ENCODE peak calls at places on chromosomes 16 and 17, in eight cellular contexts. T is GM12878, N is A673, H is heart left ventricle, R is MM.1S, U is adrenal gland, D is pancreas, W is thoracic aorta. X is an unnamed sample.
A peak's percentile ranks its signal among the peaks of the same experiment; 100 is the strongest.

GRCh38 chr17:39208136-39208535 is 8.1 kb downstream of the RPL19 start:
- DNase-seq in T (no peak), N (no peak), D (no peak), H (no peak), U (no peak), R (no peak), W (no peak), X (no peak)

GRCh38 chr17:27259356-27259755 is 34.6 kb upstream of the WSB1 start:
- DNase-seq in T (no peak), N (no peak), W (no peak), H (no peak), D (no peak), R (no peak), U (no peak), X (no peak)

GRCh38 chr17:3695723-3696411 is at the start of gene P2RX5:
- DNase-seq in R (peak; percentile 65), T (no peak), H (no peak), U (peak; percentile 23), W (no peak), D (no peak), N (no peak), X (peak; percentile 55)

GRCh38 chr16:10065014-10065413 is 117.2 kb downstream of the GRIN2A start:
- DNase-seq in W (no peak), T (no peak), D (no peak), R (no peak), H (no peak), U (no peak), N (no peak), X (no peak)

GRCh38 chr17:17896746-17897145 is 60.0 kb upstream of the SREBF1 start:
- DNase-seq in T (no peak), D (no peak), R (no peak), U (no peak), W (no peak), N (no peak), H (no peak), X (no peak)

GRCh38 chr16:88387941-88388627 is 5.3 kb downstream of the ZNF469 start:
- DNase-seq in N (no peak), R (no peak), H (peak; percentile 47), W (no peak), U (peak; percentile 47), T (no peak), D (peak; percentile 70), X (no peak)

GRCh38 chr16:57538235-57538711 is 1.9 kb upstream of the CCDC102A start:
- DNase-seq in H (no peak), U (no peak), D (no peak), T (no peak), R (no peak), N (no peak), W (no peak), X (no peak)

GRCh38 chr16:56943761-56944375 is 11.9 kb downstream of the HERPUD1 start:
- DNase-seq in U (no peak), H (no peak), N (no peak), R (peak; percentile 52), T (no peak), D (no peak), W (no peak), X (peak; percentile 31)

GRCh38 chr17:76524598-76525512 is 12.7 kb downstream of the CYGB start:
- DNase-seq in U (peak; percentile 94), R (no peak), T (no peak), D (no peak), W (no peak), H (peak; percentile 86), N (no peak), X (no peak)

GRCh38 chr17:47239663-47240374 is 13.8 kb upstream of the ITGB3 start:
- DNase-seq in H (peak; percentile 75), R (peak; percentile 52), N (peak; percentile 80), U (peak; percentile 96), D (peak; percentile 50), W (peak; percentile 93), T (peak; percentile 40), X (peak; percentile 94)

GRCh38 chr17:43401293-43401692 is 2.5 kb downstream of the ARL4D start:
- DNase-seq in D (no peak), H (no peak), T (no peak), U (peak; percentile 72), N (no peak), W (peak; percentile 35), R (no peak), X (peak; percentile 62)

GRCh38 chr16:57264381-57264780 is 19.3 kb downstream of the ARL2BP start:
- DNase-seq in N (no peak), T (no peak), R (no peak), H (no peak), D (no peak), U (no peak), W (no peak), X (no peak)

GRCh38 chr17:37261286-37261685 is 114.5 kb upstream of the C17orf78 start:
- DNase-seq in W (no peak), N (no peak), T (no peak), H (no peak), R (no peak), D (no peak), U (no peak), X (no peak)

GRCh38 chr17:79888811-79889634 is 49.8 kb upstream of the CBX4 start:
- DNase-seq in T (no peak), D (no peak), R (no peak), U (peak; percentile 23), H (no peak), W (no peak), N (no peak), X (no peak)

GRCh38 chr16:8622315-8622656 is 788 bp downstream of the METTL22 start:
- DNase-seq in W (no peak), D (no peak), U (no peak), N (no peak), H (no peak), T (no peak), R (peak; percentile 9), X (no peak)

GRCh38 chr17:6569391-6570302 is 13.3 kb upstream of the PITPNM3 start:
- DNase-seq in U (no peak), W (no peak), H (no peak), R (no peak), D (no peak), T (no peak), N (no peak), X (no peak)

GRCh38 chr17:48995871-48996695 is 1.1 kb upstream of the IGF2BP1 start:
- DNase-seq in U (no peak), N (peak; percentile 96), D (no peak), H (no peak), R (no peak), W (no peak), T (no peak), X (no peak)

GRCh38 chr16:66507731-66508239 is 42.1 kb downstream of the TK2 start:
- DNase-seq in R (no peak), N (no peak), D (no peak), H (no peak), T (no peak), U (no peak), W (no peak), X (no peak)

GRCh38 chr16:66503030-66503429 is 46.9 kb downstream of the TK2 start:
- DNase-seq in H (peak; percentile 65), W (no peak), D (no peak), T (no peak), U (peak; percentile 22), N (no peak), R (no peak), X (peak; percentile 92)

GRCh38 chr16:66503612-66504011 is 46.3 kb downstream of the TK2 start:
- DNase-seq in T (no peak), R (no peak), W (no peak), U (no peak), N (no peak), H (no peak), D (no peak), X (no peak)

GRCh38 chr16:66502020-66502913 is 47.7 kb downstream of the TK2 start:
- DNase-seq in T (no peak), W (no peak), D (no peak), U (peak; percentile 95), R (no peak), N (no peak), H (peak; percentile 63), X (peak; percentile 92)
- H3K4me3 ChIP-seq in T (no peak overlapping the region), W (peak overlapping the region; percentile 59), D (no peak overlapping the region), U (no peak overlapping the region), R (no peak overlapping the region), N (no peak overlapping the region), H (no peak overlapping the region), X (peak overlapping the region; percentile 28)

GRCh38 chr17:81550830-81551457 is 1.2 kb downstream of the FAAP100 start:
- DNase-seq in D (peak; percentile 24), R (no peak), H (no peak), U (no peak), N (no peak), T (no peak), W (no peak), X (peak; percentile 66)
- H3K27ac ChIP-seq in D (no peak overlapping the region), R (no peak overlapping the region), H (no peak overlapping the region), U (no peak overlapping the region), N (peak overlapping the region; percentile 96), T (no peak overlapping the region), W (no peak overlapping the region), X (peak overlapping the region; percentile 88)

GRCh38 chr17:774320-774584 is 7.8 kb downstream of the GLOD4 start:
- DNase-seq in R (no peak), D (no peak), T (no peak), H (no peak), N (no peak), U (no peak), W (no peak), X (no peak)
- H3K36me3 ChIP-seq in R (peaks cover 7% of the 10 kb centered on the region), D (peaks cover 41% of the 10 kb centered on the region), T (peaks cover 35% of the 10 kb centered on the region), H (peaks cover 84% of the 10 kb centered on the region), N (peaks cover 81% of the 10 kb centered on the region), U (peaks cover 79% of the 10 kb centered on the region), W (peaks cover 67% of the 10 kb centered on the region), X (peaks cover 54% of the 10 kb centered on the region)

DNA sequence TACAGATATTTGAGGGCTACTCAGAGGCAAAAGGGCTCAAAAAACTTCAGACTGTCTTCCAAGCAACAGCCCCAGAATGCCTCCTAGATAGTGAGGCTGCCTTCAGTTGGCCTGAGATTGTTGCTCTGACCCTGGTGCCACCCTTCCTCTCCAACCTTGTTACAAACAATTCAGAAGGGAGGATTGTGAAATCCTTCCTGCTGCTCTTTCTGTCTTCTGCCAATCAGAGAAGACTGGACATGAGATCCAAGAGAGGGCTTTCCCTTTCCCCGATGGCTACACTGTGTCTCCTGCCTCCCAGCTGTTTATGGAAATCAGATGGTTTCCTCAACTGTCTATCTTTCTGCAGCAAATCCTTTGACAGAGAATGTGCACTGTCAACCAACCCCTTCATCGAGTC is 419.9 kb downstream of the CDH13 start:
- DNase-seq in U (no peak), N (peak; percentile 85), D (no peak), W (no peak), H (no peak), R (no peak), T (no peak), X (no peak)
- H3K4me3 ChIP-seq in U (no peak overlapping the region), N (no peak overlapping the region), D (no peak overlapping the region), W (no peak overlapping the region), H (no peak overlapping the region), R (no peak overlapping the region), T (no peak overlapping the region), X (no peak overlapping the region)

GRCh38 chr17:41521574-41522261 is 3.0 kb upstream of the KRT15 start:
- DNase-seq in U (no peak), D (no peak), R (no peak), T (no peak), N (peak; percentile 4), W (no peak), H (peak; percentile 1), X (no peak)
- H3K27ac ChIP-seq in U (no peak overlapping the region), D (peak overlapping the region; percentile 63), R (no peak overlapping the region), T (no peak overlapping the region), N (no peak overlapping the region), W (no peak overlapping the region), H (no peak overlapping the region), X (no peak overlapping the region)

X was measured in tibial artery.